ENCODE peak calls at places on chromosomes 5 and 9, in eight cellular contexts. U is esophagus muscularis mucosa, S is IMR-90, B is spleen, A is heart left ventricle, E is sigmoid colon, Q is GM12891, D is tibial nerve. H is an unnamed sample.

GRCh38 chr5:13814293-13814692 is 130.2 kb downstream of the DNAH5 start:
- DNase-seq in E (no peak), D (no peak), U (no peak), S (peak), Q (no peak), A (no peak), B (no peak), H (no peak)

GRCh38 chr5:22896155-22896554 is 43.0 kb upstream of the CDH12 start:
- DNase-seq in E (no peak), U (no peak), A (no peak), D (no peak), S (no peak), Q (no peak), B (no peak), H (no peak)

GRCh38 chr5:126002222-126002897 is 420.8 kb upstream of the GRAMD2B start:
- DNase-seq in D (peak), E (no peak), U (no peak), A (peak), B (no peak), S (peak), Q (no peak), H (peak)

GRCh38 chr9:68523367-68523936 is 17.2 kb downstream of the TMEM252 start:
- DNase-seq in D (no peak), A (no peak), S (no peak), E (no peak), B (no peak), Q (no peak), U (no peak), H (no peak)

GRCh38 chr9:114924327-114924726 is 6.1 kb downstream of the TNFSF8 start:
- DNase-seq in Q (no peak), E (no peak), D (no peak), S (no peak), A (no peak), U (no peak), B (no peak), H (no peak)

GRCh38 chr5:109580225-109580624 is 109.5 kb upstream of the MAN2A1 start:
- DNase-seq in S (no peak), U (no peak), D (no peak), A (no peak), B (no peak), E (no peak), Q (no peak), H (no peak)

GRCh38 chr9:86022687-86023266 is 76.6 kb downstream of the GOLM1 start:
- DNase-seq in D (no peak), U (no peak), B (no peak), Q (no peak), E (no peak), A (no peak), S (no peak), H (no peak)

GRCh38 chr5:135476615-135477493 is 24.7 kb upstream of the TIFAB start:
- DNase-seq in D (no peak), E (no peak), Q (no peak), S (no peak), U (no peak), B (no peak), A (no peak), H (no peak)

GRCh38 chr5:43773032-43773830 is 170.3 kb downstream of the NNT start:
- DNase-seq in D (no peak), U (no peak), S (peak), B (no peak), E (no peak), A (no peak), Q (no peak), H (no peak)

GRCh38 chr5:174625591-174626365 is 98.6 kb upstream of the MSX2 start:
- DNase-seq in U (no peak), Q (no peak), D (no peak), B (no peak), S (peak), E (peak), A (no peak), H (no peak)

GRCh38 chr5:82096249-82096648 is 124.4 kb downstream of the ATG10 start:
- DNase-seq in U (no peak), D (no peak), B (no peak), S (no peak), Q (no peak), A (no peak), E (no peak), H (no peak)

GRCh38 chr9:18890372-18890771 is 142.6 kb downstream of the SAXO1 start:
- DNase-seq in E (no peak), Q (no peak), A (no peak), B (no peak), D (no peak), U (no peak), S (peak), H (no peak)

GRCh38 chr9:92438900-92439526 is 14.7 kb upstream of the OMD start:
- DNase-seq in A (no peak), D (no peak), Q (no peak), E (no peak), B (no peak), U (no peak), S (peak), H (no peak)

DNA sequence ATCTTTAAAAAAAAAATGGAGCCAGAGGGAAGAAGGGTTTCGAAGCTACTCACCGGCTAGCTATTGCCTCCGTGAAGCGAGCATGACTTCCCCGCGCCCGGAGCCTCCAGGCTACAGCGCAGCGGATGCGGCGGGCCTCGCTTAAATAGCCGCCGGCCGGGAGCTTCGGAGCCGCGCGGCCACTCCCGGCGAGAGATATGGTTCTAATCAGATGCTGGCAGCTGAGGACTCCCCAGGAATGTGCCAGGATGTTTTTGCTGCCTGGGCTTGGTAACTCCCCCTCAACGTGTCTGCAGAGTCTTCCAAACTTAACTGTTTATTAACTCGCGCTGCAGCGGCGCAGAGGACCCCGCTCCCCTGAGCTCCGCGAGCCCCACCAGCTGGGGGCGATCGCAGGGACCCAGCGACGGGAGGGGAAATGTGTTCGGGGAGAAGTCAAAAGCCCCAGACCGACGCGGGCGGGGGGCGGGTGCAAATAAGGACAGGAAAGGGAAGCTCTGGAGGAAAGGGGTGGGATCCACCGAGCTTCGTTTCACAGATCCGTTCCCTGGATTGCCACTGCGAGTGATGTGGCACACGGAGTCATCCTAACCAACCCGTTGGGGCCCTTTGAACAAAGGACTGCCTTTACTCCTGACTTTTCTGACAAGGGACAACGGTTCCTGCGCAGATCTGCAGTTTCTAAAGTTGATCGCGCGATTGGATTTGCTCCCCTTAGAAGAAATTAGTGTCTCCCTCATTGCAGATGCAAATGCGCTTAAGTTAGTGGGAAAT is at the start of gene DAB2:
- DNase-seq in A (peak), B (peak), D (peak), S (peak), Q (peak), E (peak), U (peak), H (peak)
- TF ChIP-seq POLR2A in A (no peak), B (no peak), D (peak), S (peak), Q (no peak), E (no peak), U (peak), H (peak)

DNA sequence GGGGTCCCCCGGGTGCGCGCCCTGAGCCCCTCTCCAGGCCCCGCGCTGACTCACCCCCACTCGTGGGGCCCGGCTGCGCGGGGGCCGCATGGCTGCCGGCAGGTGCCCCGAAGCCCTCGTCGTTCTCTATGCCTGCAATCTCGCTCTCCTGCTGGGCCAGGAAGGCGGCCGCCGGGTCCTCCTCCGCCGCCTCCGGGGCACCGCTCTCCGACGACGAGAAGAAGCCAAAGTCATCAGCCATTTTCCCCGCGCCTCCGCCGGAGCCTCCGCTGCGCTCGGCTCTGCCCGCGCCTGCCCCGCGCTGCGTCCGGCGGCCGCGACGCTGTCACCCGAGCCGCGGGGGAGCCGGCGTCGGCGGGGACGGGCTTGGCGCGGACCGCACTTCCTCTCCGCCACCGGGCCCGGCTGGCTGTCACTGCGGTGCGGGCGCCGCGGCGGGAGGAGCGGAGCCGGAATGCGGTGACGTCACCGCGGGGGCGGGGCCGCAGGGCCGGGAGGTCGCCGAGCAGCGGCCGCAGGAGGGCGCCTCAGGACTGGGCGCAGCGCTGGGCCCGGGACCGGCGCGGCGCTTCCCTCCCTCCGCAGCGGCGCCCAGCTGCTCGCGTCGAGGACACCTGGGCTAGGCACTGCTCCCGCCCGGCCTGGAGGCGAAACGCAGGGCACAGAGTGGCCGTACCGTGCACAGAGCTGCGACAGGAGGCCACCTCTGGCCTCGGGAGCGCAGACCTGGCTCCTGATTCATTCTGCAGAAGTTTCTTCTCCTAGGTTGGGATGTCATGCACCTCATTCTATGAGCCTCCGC is at the start of gene CLTB:
- DNase-seq in U (peak), A (peak), E (peak), Q (peak), S (peak), D (peak), B (peak), H (peak)
- TF ChIP-seq POLR2A in U (no peak), A (peak), E (no peak), Q (no peak), S (peak), D (peak), B (peak), H (peak)

GRCh38 chr9:125429476-125430160 is 168.0 kb downstream of the GAPVD1 start:
- DNase-seq in E (no peak), A (no peak), S (no peak), B (peak), U (no peak), Q (no peak), D (no peak), H (no peak)
- TF ChIP-seq POLR2A in E (no peak), A (no peak), S (no peak), B (no peak), U (no peak), Q (no peak), D (no peak), H (no peak)

DNA sequence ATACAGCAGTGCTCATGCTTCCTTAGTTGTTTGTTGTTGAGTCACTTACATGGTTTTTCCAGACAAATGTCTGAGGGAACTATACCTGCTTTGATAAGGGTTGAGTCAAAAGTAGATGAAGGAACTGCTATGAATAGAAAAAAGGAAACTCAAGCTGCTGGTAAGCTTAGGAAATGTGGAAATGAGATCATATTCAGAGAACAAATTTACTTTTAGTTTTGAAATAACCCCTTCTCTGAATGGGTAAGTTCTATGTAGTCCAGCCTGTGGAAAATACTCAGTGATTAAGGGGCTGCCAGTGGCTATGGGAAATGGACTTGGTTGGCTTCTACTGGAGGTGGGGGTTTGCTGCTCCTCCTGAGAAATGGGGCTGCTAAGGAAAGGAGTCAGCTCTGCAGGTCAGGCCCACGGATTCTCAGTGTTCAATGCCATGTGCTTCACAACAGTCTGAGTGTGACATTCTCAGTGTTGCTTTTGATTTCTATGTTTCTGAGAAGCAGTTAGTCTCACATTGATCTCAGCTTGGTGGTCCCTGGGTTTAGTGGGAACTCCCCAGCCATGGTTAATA is 47.7 kb upstream of the GLRX start:
- DNase-seq in S (peak), A (no peak), Q (no peak), U (no peak), E (no peak), B (no peak), D (no peak), H (no peak)
- TF ChIP-seq POLR2A in S (no peak), A (no peak), Q (no peak), U (no peak), E (no peak), B (no peak), D (no peak), H (no peak)

DNA sequence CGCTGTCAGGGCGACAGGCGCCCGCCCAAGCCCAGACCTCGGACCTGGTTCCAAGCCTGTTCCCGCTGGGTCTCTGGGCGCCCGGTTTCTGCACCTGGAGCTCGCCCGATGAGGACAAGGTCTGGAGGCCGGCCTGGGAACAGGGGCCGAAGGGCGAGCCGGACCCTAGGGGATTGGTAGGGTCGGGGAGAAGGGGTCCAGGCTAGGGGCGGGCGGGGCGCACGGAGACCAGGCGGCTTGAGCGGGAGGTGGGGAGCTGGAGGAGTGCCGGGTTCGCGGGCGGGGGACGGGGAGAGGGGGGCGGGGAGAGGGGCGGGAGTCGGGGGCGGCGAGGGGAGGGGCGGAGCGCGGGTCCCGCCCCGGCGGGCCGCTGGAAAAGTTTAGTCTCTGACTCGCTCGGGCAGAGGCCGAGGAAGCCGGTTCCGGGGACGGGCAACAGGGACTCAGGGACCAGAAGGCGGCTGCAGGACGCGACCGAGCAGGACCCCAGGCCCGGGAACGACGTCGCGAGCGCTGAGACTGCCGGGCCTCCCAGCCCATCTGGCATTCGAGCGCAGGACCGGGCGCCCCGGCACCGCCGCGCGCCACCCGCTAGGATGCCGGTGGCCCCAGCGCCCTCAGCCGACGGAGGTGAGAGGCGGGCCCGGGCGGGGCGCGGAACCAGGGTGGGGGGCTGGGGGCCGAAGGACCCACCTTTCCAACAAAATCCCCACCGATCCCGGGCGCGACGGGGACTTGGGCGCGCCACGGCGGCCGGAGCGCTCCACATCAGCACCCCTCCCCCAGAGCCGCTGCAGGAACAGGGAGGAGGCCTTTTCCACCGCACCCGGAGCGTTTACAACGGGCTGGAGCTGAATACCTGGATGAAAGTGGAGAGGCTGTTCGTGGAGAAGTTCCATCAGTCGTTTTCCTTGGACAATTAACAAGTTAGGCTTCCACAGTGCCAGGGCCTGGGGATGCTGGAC is at the start of gene S1PR3:
- DNase-seq in B (peak), A (peak), Q (no peak), S (no peak), U (no peak), E (peak), D (peak), H (peak)
- TF ChIP-seq POLR2A in B (no peak), A (peak), Q (no peak), S (peak), U (no peak), E (no peak), D (peak), H (peak)

GRCh38 chr5:159186319-159186718 is 23.0 kb downstream of the RNF145 start:
- DNase-seq in B (no peak), E (no peak), Q (no peak), A (no peak), U (no peak), S (no peak), D (no peak), H (no peak)
- TF ChIP-seq POLR2A in B (no peak), E (no peak), Q (no peak), A (no peak), U (no peak), S (no peak), D (no peak), H (no peak)

DNA sequence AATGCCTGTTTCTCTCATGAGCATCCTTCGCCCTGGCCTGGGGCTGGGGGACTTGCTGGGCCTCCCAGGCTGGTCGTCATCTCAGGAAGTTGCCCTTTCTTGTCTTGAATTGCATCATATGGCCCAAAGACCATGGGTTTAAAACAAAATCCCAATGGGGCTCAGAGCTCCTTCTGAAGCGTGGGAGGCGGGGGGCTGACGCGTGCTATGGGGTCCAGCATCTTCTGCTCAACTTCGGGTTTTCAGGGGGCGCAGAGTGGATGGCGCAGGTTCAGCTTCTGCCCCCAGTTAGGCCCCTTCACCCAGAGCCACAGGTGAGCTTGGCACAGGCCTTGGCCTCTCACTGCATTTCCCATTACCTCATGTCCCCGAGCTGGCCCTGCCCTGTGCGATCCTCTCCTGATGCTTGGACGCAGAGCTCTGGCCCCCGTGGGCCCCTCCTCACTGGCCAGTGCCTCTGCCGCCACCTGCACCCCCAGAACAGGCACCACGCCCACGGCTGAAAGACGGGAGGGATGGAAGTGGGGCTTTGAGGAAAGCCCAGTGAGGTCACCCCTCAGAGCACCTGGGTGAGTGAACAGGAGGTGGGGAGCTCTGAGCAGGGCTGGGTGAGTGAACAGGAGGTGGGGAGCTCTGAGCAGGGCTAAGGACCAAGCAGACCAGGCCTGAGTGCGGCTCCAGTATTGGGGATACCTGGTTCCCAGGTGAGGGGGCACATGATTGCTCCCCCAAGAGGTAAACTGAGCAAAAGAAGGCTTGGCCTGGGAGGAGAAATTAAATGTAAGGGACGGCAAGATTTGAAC is 56.0 kb downstream of the TRIP13 start:
- DNase-seq in D (no peak), B (peak), S (no peak), U (no peak), E (no peak), A (no peak), Q (no peak), H (peak)
- TF ChIP-seq POLR2A in D (no peak), B (no peak), S (no peak), U (no peak), E (no peak), A (no peak), Q (no peak), H (no peak)

DNA sequence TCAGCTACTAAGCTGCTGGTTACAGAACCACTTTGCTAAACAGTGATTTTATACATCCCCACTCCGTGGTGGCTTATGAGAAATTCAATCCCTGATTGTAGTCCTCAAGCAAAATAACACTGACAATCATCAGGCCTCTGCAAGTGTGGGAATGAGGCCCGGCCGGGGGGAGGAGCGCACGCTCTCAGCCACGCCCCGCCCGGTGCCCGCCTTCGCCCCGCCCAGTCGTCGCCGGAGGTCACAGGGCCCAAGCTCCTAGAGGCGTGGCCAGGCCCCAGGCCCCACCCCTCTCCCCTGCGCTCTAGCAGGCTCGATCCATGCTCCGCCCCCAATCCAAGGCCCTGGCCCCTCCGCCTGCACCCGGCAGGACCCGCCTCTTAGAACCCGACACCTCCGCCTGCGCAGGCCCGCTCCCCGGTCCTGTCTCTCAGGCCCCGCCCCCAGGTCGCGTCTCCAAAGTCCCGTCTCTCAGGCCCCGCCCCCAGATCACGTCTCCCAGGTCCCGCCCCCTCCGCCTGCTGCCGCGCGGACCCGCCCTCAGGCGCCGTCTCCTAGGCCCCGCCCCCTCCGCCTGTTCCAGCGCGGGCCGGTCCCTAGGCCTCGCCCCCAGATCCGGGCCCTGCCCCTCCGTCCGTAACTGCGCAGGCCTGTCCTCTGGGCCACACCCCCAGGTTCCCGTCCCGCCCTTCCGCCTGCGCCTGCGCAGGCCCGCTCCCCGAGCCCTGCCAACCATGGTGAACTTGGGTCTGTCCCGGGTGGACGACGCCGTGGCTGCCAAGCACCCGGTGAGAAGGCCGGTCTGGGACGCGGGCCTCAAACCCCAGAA is at the start of gene TMEM141:
- DNase-seq in S (peak), E (peak), D (peak), A (peak), U (peak), B (peak), Q (peak), H (peak)
- TF ChIP-seq POLR2A in S (no peak), E (peak), D (peak), A (no peak), U (peak), B (no peak), Q (no peak), H (peak)

H was measured in uterus.